ENCODE peak calls at places on chromosomes 1 and 21, in ten cellular contexts. Z is astrocyte of the hippocampus; N is posterior cingulate gyrus; U is activated naive CD8-positive, alpha-beta T cell treated with anti-CD3 and anti-CD28 coated beads, Interleukin-2, amount 10 ng/mL, durations not matched to agents 7 days and 5 days; Q is GM04503; Y is BJ; I is activated T-helper 1 cell treated with anti-CD3 and anti-CD28 coated beads, Interleukin-12 subunit alpha, Interleukin-12 subunit beta, Interleukin-2, Interleukin-4 antibody, amounts not matched to agents 30 ng/mL and 10 ng/mL and 1 ng/mL, durations not matched to agents 14 hours and 24 hours and 36 hours; V is KBM-7; T is naive thymus-derived CD4-positive, alpha-beta T cell; K is NCI-H1436. R is an unnamed sample.

GRCh38 chr1:209041936-209042335 is 541.6 kb upstream of the CAMK1G start:
- DNase-seq in Z (no peak), N (no peak), U (no peak), Q (no peak), Y (no peak), I (no peak), V (no peak), T (no peak), K (no peak), R (no peak)

GRCh38 chr1:230066466-230067404 is at the start of gene GALNT2:
- DNase-seq in Z (peak; percentile 96), N (peak; percentile 82), U (peak; percentile 94), Q (no peak), Y (peak; percentile 31), I (peak; percentile 88), V (peak; percentile 88), T (peak; percentile 90), K (peak; percentile 93), R (no peak)

GRCh38 chr1:68281946-68282615 is 49.8 kb upstream of the WLS start:
- DNase-seq in Z (no peak), N (no peak), U (no peak), Q (no peak), Y (no peak), I (no peak), V (no peak), T (no peak), K (no peak), R (no peak)

GRCh38 chr1:119815361-119815760 is 4.1 kb upstream of the REG4 start:
- DNase-seq in Z (peak; percentile 54), N (no peak), U (no peak), Q (peak; percentile 5), Y (no peak), I (no peak), V (no peak), T (no peak), K (no peak), R (no peak)

GRCh38 chr21:17829472-17829871 is 10.3 kb upstream of the C21orf91 start:
- DNase-seq in Z (peak; percentile 26), N (no peak), U (no peak), Q (peak; percentile 61), Y (peak; percentile 54), I (no peak), V (no peak), T (no peak), K (no peak), R (peak; percentile 32)

GRCh38 chr1:75632350-75632949 is 21.5 kb upstream of the SLC44A5 start:
- DNase-seq in Z (peak; percentile 65), N (no peak), U (no peak), Q (no peak), Y (no peak), I (no peak), V (peak; percentile 51), T (no peak), K (peak; percentile 22), R (peak; percentile 8)

GRCh38 chr1:20184997-20185833 is 681 bp upstream of the UBXN10 start:
- DNase-seq in Z (no peak), N (no peak), U (peak; percentile 63), Q (no peak), Y (no peak), I (peak; percentile 71), V (peak; percentile 51), T (peak; percentile 11), K (no peak), R (no peak)

GRCh38 chr21:32482565-32483292 is 70.2 kb downstream of the EVA1C start:
- DNase-seq in Z (no peak), N (no peak), U (no peak), Q (no peak), Y (no peak), I (no peak), V (no peak), T (no peak), K (no peak), R (no peak)

GRCh38 chr1:5093042-5093441 is 438.6 kb downstream of the AJAP1 start:
- DNase-seq in Z (no peak), N (no peak), U (no peak), Q (no peak), Y (no peak), I (no peak), V (no peak), T (no peak), K (no peak), R (no peak)

GRCh38 chr1:213448360-213448759 is 397.3 kb downstream of the RPS6KC1 start:
- DNase-seq in Z (no peak), N (no peak), U (no peak), Q (no peak), Y (no peak), I (no peak), V (no peak), T (no peak), K (no peak), R (no peak)

GRCh38 chr1:220189750-220190347 is 82.4 kb downstream of the RAB3GAP2 start:
- DNase-seq in Z (peak; percentile 26), N (no peak), U (no peak), Q (no peak), Y (no peak), I (no peak), V (peak; percentile 46), T (no peak), K (peak; percentile 40), R (no peak)

GRCh38 chr21:33658919-33659318 is 16.6 kb downstream of the ITSN1 start:
- DNase-seq in Z (no peak), N (no peak), U (no peak), Q (no peak), Y (no peak), I (no peak), V (no peak), T (no peak), K (no peak), R (no peak)

GRCh38 chr1:161502181-161502580 is 3.1 kb upstream of the FCGR2A start:
- DNase-seq in Z (no peak), N (no peak), U (no peak), Q (no peak), Y (no peak), I (no peak), V (no peak), T (no peak), K (no peak), R (no peak)

GRCh38 chr1:8797230-8797629 is 20.2 kb downstream of the RERE start:
- DNase-seq in Z (no peak), N (no peak), U (no peak), Q (no peak), Y (no peak), I (no peak), V (no peak), T (no peak), K (no peak), R (no peak)

GRCh38 chr1:36327421-36328087 is 4.1 kb upstream of the EVA1B start:
- DNase-seq in Z (no peak), N (no peak), U (no peak), Q (no peak), Y (no peak), I (no peak), V (no peak), T (no peak), K (no peak), R (no peak)

GRCh38 chr1:244313346-244313745 is 138.4 kb downstream of the ADSS2 start:
- DNase-seq in Z (no peak), N (no peak), U (no peak), Q (no peak), Y (no peak), I (no peak), V (no peak), T (no peak), K (no peak), R (no peak)

GRCh38 chr1:185561629-185562028 is 172.6 kb upstream of the HMCN1 start:
- DNase-seq in Z (peak; percentile 70), N (no peak), U (no peak), Q (peak; percentile 64), Y (peak; percentile 58), I (peak; percentile 10), V (peak; percentile 50), T (no peak), K (no peak), R (peak; percentile 44)

GRCh38 chr1:175757381-175758015 is 14.1 kb upstream of the TNR start:
- DNase-seq in Z (peak; percentile 7), N (no peak), U (peak; percentile 32), Q (no peak), Y (no peak), I (peak; percentile 9), V (peak; percentile 57), T (no peak), K (no peak), R (no peak)

GRCh38 chr1:215526147-215526845 is 40.8 kb upstream of the KCTD3 start:
- DNase-seq in Z (peak; percentile 64), N (no peak), U (no peak), Q (no peak), Y (no peak), I (no peak), V (peak; percentile 49), T (no peak), K (peak; percentile 70), R (no peak)

GRCh38 chr1:203461717-203462116 is 13.9 kb upstream of the PRELP start:
- DNase-seq in Z (no peak), N (no peak), U (no peak), Q (no peak), Y (no peak), I (no peak), V (no peak), T (no peak), K (no peak), R (no peak)

GRCh38 chr1:208179303-208179702 is 64.9 kb downstream of the PLXNA2 start:
- DNase-seq in Z (peak; percentile 28), N (no peak), U (no peak), Q (no peak), Y (no peak), I (no peak), V (no peak), T (no peak), K (no peak), R (no peak)

GRCh38 chr1:107964397-107965111 is 426 bp downstream of the VAV3 start:
- DNase-seq in Z (peak; percentile 49), N (no peak), U (peak; percentile 62), Q (no peak), Y (no peak), I (peak; percentile 5), V (no peak), T (peak; percentile 23), K (no peak), R (no peak)

GRCh38 chr1:109625176-109625575 is 5.5 kb downstream of the AMPD2 start:
- DNase-seq in Z (no peak), N (no peak), U (no peak), Q (no peak), Y (no peak), I (no peak), V (no peak), T (no peak), K (peak; percentile 5), R (no peak)

GRCh38 chr1:119859647-119860046 is 36.7 kb downstream of the ADAM30 start:
- DNase-seq in Z (peak; percentile 41), N (no peak), U (peak; percentile 33), Q (no peak), Y (no peak), I (no peak), V (no peak), T (no peak), K (no peak), R (peak; percentile 16)